ENCODE peak calls at places on chromosomes 7 and 10, in five cellular contexts. D is GM12878, N is adrenal gland, F is heart left ventricle, J is suprapubic skin. O is an unnamed sample.

GRCh38 chr10:28690545-28690944 is 13.2 kb downstream of the BAMBI start:
- DNase-seq in D (no peak), N (no peak), F (no peak), J (no peak), O (no peak)

GRCh38 chr7:43212921-43213320 is 100.5 kb downstream of the HECW1 start:
- DNase-seq in D (no peak), N (no peak), F (no peak), J (no peak), O (no peak)

GRCh38 chr7:134755422-134756022 is 23.9 kb upstream of the CALD1 start:
- DNase-seq in D (no peak), N (no peak), F (peak; percentile 36), J (no peak), O (no peak)

GRCh38 chr10:50470345-50470744 is 153.4 kb downstream of the SGMS1 start:
- DNase-seq in D (no peak), N (no peak), F (no peak), J (no peak), O (peak; percentile 8)

GRCh38 chr10:124996854-124997215 is 54.9 kb downstream of the ZRANB1 start:
- DNase-seq in D (no peak), N (peak; percentile 20), F (no peak), J (peak; percentile 65), O (no peak)

GRCh38 chr10:64345856-64346255 is 824.7 kb downstream of the REEP3 start:
- DNase-seq in D (no peak), N (no peak), F (no peak), J (no peak), O (no peak)

GRCh38 chr7:997404-998395 is 14.7 kb downstream of the CYP2W1 start:
- DNase-seq in D (no peak), N (no peak), F (no peak), J (no peak), O (no peak)

GRCh38 chr10:14302035-14302434 is 28.7 kb downstream of the FRMD4A start:
- DNase-seq in D (no peak), N (no peak), F (no peak), J (no peak), O (peak; percentile 18)

GRCh38 chr7:117155694-117156093 is 167.2 kb downstream of the WNT2 start:
- DNase-seq in D (no peak), N (no peak), F (no peak), J (no peak), O (no peak)

GRCh38 chr7:72336382-72336886 is 75.7 kb downstream of the CALN1 start:
- DNase-seq in D (no peak), N (peak; percentile 28), F (no peak), J (no peak), O (no peak)

GRCh38 chr10:102334106-102334505 is 61.4 kb upstream of the NFKB2 start:
- DNase-seq in D (no peak), N (no peak), F (peak; percentile 74), J (no peak), O (no peak)

GRCh38 chr10:86684305-86684704 is 16.0 kb downstream of the LDB3 start:
- DNase-seq in D (no peak), N (no peak), F (peak; percentile 81), J (no peak), O (no peak)

GRCh38 chr10:94292448-94293118 is 70.2 kb downstream of the NOC3L start:
- DNase-seq in D (no peak), N (no peak), F (peak; percentile 62), J (no peak), O (peak; percentile 45)

GRCh38 chr10:21281173-21281572 is 244.3 kb downstream of the SKIDA1 start:
- DNase-seq in D (no peak), N (no peak), F (no peak), J (peak; percentile 9), O (no peak)

GRCh38 chr7:112129655-112130323 is 76.4 kb downstream of the DOCK4 start:
- DNase-seq in D (no peak), N (no peak), F (no peak), J (no peak), O (peak; percentile 55)

GRCh38 chr10:58937423-58937822 is 239.0 kb upstream of the PHYHIPL start:
- DNase-seq in D (no peak), N (no peak), F (no peak), J (no peak), O (no peak)

GRCh38 chr10:70745555-70745954 is 39.6 kb downstream of the TBATA start:
- DNase-seq in D (no peak), N (no peak), F (no peak), J (no peak), O (no peak)

GRCh38 chr10:70926215-70927000 is 38.0 kb upstream of the PCBD1 start:
- DNase-seq in D (no peak), N (no peak), F (peak; percentile 67), J (no peak), O (no peak)

GRCh38 chr10:86439544-86439943 is 72.9 kb upstream of the GRID1 start:
- DNase-seq in D (no peak), N (peak; percentile 56), F (peak; percentile 65), J (peak; percentile 88), O (peak; percentile 67)

GRCh38 chr10:42958142-42958868 is 118.6 kb upstream of the RET start:
- DNase-seq in D (no peak), N (peak; percentile 7), F (no peak), J (no peak), O (no peak)
- TF ChIP-seq CTCF in D (no peak), N (no peak), F (no peak), J (no peak), O (no peak)

DNA sequence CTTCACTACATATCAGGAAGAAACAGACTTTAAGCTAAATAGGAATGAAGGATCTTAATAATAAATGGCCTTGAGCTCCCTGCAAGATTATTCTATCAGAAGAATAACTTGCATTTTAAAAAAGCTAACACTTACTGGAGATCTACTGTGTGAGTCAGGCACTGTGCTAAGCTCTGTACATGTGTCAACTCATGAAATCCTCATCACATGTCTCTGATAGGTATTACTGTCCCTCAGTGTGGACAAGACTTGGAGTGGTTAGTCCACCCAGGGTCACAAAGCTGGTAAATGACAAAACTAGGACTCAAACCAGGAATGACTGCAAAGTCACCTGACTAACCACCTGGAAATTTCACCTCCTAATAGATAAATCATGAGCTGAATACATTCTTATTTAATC is 57.1 kb upstream of the KCTD7 start:
- DNase-seq in D (no peak), N (no peak), F (no peak), J (no peak), O (no peak)
- H3K36me3 ChIP-seq in D (no peaks in the 10 kb centered on the region), N (no peaks in the 10 kb centered on the region), F (no peaks in the 10 kb centered on the region), J (peaks cover 27% of the 10 kb centered on the region), O (peaks cover 11% of the 10 kb centered on the region)

DNA sequence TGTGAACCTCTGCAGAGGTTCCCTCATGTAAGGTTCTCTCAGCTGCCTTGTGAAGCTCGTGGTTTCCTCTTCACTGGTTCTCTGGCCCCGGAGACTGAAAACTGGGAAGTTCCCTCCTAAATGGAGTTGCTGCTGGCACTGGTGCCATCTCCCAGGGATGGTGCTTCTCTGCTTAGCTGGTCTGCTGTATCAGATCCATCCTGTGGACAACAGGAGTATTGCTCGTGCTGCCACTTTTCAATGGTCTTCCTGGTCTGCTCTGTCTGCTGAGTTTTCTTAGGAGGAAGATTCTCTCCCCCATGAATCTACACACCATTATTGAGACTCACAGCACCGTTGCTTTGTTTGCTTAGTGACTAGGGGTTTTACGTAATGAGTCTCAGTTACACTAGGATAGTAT is 247.8 kb downstream of the OTUD1 start:
- DNase-seq in D (no peak), N (no peak), F (no peak), J (no peak), O (no peak)
- TF ChIP-seq CTCF in D (no peak), N (no peak), F (no peak), J (no peak), O (no peak)

GRCh38 chr7:99046722-99047121 is 97.2 kb downstream of the SMURF1 start:
- DNase-seq in D (no peak), N (peak; percentile 14), F (no peak), J (no peak), O (no peak)
- H3K36me3 ChIP-seq in D (peaks cover 11% of the 10 kb centered on the region), N (no peaks in the 10 kb centered on the region), F (peaks cover 4% of the 10 kb centered on the region), J (peaks cover 97% of the 10 kb centered on the region), O (peaks cover 38% of the 10 kb centered on the region)